ENCODE peak calls at places on chromosomes 13 and 19, in four cellular contexts. Z is tibial nerve, W is adrenal gland, O is fibroblast of lung. N is an unnamed sample.

GRCh38 chr13:41056996-41057711 is 4.2 kb upstream of the WBP4 start:
- DNase-seq in Z (no peak), W (no peak), O (no peak), N (no peak)

GRCh38 chr19:56974554-56975207 is 134.2 kb upstream of the PEG3 start:
- DNase-seq in Z (no peak), W (peak; percentile 69), O (no peak), N (no peak)

GRCh38 chr19:7552781-7553180 is 17.3 kb downstream of the PNPLA6 start:
- DNase-seq in Z (no peak), W (no peak), O (no peak), N (no peak)

GRCh38 chr19:4985551-4985991 is 16.7 kb downstream of the KDM4B start:
- DNase-seq in Z (no peak), W (no peak), O (no peak), N (peak; percentile 20)

GRCh38 chr13:71087432-71087831 is 779.6 kb downstream of the DACH1 start:
- DNase-seq in Z (no peak), W (no peak), O (no peak), N (no peak)

GRCh38 chr13:59494560-59494970 is 669.2 kb downstream of the DIAPH3 start:
- DNase-seq in Z (no peak), W (peak; percentile 29), O (peak; percentile 91), N (peak; percentile 41)

GRCh38 chr13:80226645-80227044 is 114.3 kb downstream of the SPRY2 start:
- DNase-seq in Z (no peak), W (no peak), O (no peak), N (no peak)

GRCh38 chr19:7533925-7534480 is 1.5 kb upstream of the PNPLA6 start:
- DNase-seq in Z (peak; percentile 74), W (peak; percentile 92), O (peak; percentile 91), N (peak; percentile 86)

GRCh38 chr19:10309423-10309822 is at the start of gene ZGLP1:
- DNase-seq in Z (no peak), W (no peak), O (no peak), N (no peak)

GRCh38 chr19:9008667-9009066 is 1.5 kb downstream of the MUC16 start:
- DNase-seq in Z (no peak), W (no peak), O (no peak), N (no peak)

GRCh38 chr13:52001120-52001731 is 10.0 kb downstream of the ATP7B start:
- DNase-seq in Z (no peak), W (no peak), O (peak; percentile 71), N (no peak)

GRCh38 chr13:28529836-28530235 is 34.9 kb upstream of the FLT1 start:
- DNase-seq in Z (no peak), W (no peak), O (no peak), N (no peak)

GRCh38 chr19:53183146-53183545 is 10.0 kb downstream of the ZNF665 start:
- DNase-seq in Z (no peak), W (no peak), O (peak; percentile 57), N (no peak)

GRCh38 chr19:19320362-19321142 is at the start of the genes MAU2 and SUGP1:
- DNase-seq in Z (peak; percentile 74), W (peak; percentile 88), O (peak; percentile 92), N (peak; percentile 85)

GRCh38 chr13:81577601-81578000 is 1236.7 kb upstream of the SPRY2 start:
- DNase-seq in Z (no peak), W (no peak), O (no peak), N (no peak)

GRCh38 chr19:47619763-47620162 is 10.8 kb downstream of the BICRA start:
- DNase-seq in Z (no peak), W (no peak), O (no peak), N (no peak)

GRCh38 chr13:84607614-84608013 is 725.3 kb upstream of the SLITRK1 start:
- DNase-seq in Z (no peak), W (peak; percentile 20), O (peak; percentile 76), N (peak; percentile 32)

GRCh38 chr19:17035842-17036424 is 9.3 kb upstream of the CPAMD8 start:
- DNase-seq in Z (no peak), W (peak; percentile 48), O (no peak), N (no peak)

GRCh38 chr13:25207291-25207690 is 35.2 kb upstream of the AMER2 start:
- DNase-seq in Z (no peak), W (no peak), O (no peak), N (no peak)

GRCh38 chr13:110517505-110518149 is 43.9 kb downstream of the RAB20 start:
- DNase-seq in Z (no peak), W (peak; percentile 29), O (no peak), N (no peak)

GRCh38 chr13:111211789-111212516 is 96.8 kb downstream of the ARHGEF7 start:
- DNase-seq in Z (no peak), W (no peak), O (no peak), N (no peak)

GRCh38 chr13:40178130-40178529 is 488.3 kb downstream of the FOXO1 start:
- DNase-seq in Z (no peak), W (no peak), O (no peak), N (no peak)

GRCh38 chr19:3383121-3383722 is 16.8 kb downstream of the NFIC start:
- DNase-seq in Z (no peak), W (peak; percentile 64), O (no peak), N (no peak)

GRCh38 chr13:33676045-33676699 is 141.8 kb upstream of the RFC3 start:
- DNase-seq in Z (no peak), W (peak; percentile 33), O (peak; percentile 6), N (no peak)

GRCh38 chr19:10871711-10872550 is 578 bp downstream of the CARM1 start:
- DNase-seq in Z (no peak), W (peak; percentile 69), O (no peak), N (peak; percentile 47)

GRCh38 chr13:111255228-111255790 is 65.1 kb upstream of the TEX29 start:
- DNase-seq in Z (no peak), W (peak; percentile 18), O (no peak), N (no peak)

GRCh38 chr13:97122381-97122996 is 99.6 kb upstream of the MBNL2 start:
- DNase-seq in Z (no peak), W (no peak), O (peak; percentile 66), N (no peak)

GRCh38 chr13:97124237-97124636 is 97.9 kb upstream of the MBNL2 start:
- DNase-seq in Z (no peak), W (no peak), O (no peak), N (no peak)

GRCh38 chr13:97119899-97120745 is 102.0 kb upstream of the MBNL2 start:
- DNase-seq in Z (no peak), W (no peak), O (no peak), N (no peak)

GRCh38 chr13:97121894-97122293 is 100.2 kb upstream of the MBNL2 start:
- DNase-seq in Z (no peak), W (no peak), O (no peak), N (no peak)

DNA sequence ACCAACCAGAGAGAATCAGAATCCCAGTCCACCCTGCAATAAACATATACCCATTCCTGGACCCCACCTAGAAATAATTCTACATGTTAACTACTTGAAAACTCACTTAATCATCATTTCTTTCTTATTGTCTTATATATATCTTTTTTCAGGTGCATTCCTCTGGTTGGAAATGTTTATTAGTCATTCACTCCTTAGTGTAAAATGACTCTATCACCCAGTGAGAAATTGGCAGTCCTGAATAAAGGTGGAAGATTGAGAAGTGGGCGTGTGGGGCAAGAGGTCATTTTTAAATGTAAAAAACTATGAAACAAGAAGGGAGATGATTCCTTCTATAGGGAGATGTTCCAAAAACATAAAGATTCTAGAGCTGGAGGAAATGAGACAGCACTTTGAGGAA is 101.2 kb upstream of the MBNL2 start:
- DNase-seq in Z (no peak), W (no peak), O (no peak), N (no peak)
- H3K4me1 ChIP-seq in Z (no peaks in the 10 kb centered on the region), W (peaks cover 51% of the 10 kb centered on the region), O (peaks cover 16% of the 10 kb centered on the region), N (peaks cover 24% of the 10 kb centered on the region)

GRCh38 chr19:1259206-1259872 is 9.8 kb upstream of the CIRBP start:
- DNase-seq in Z (peak; percentile 43), W (peak; percentile 78), O (peak; percentile 71), N (peak; percentile 50)

GRCh38 chr19:1261512-1261862 is 7.6 kb upstream of the CIRBP start:
- DNase-seq in Z (no peak), W (no peak), O (no peak), N (no peak)

GRCh38 chr19:1260749-1261511 is 8.2 kb upstream of the CIRBP start:
- DNase-seq in Z (peak; percentile 93), W (peak; percentile 97), O (peak; percentile 96), N (peak; percentile 96)

GRCh38 chr19:1258707-1259205 is 10.4 kb downstream of the MIDN start:
- DNase-seq in Z (no peak), W (no peak), O (no peak), N (no peak)

DNA sequence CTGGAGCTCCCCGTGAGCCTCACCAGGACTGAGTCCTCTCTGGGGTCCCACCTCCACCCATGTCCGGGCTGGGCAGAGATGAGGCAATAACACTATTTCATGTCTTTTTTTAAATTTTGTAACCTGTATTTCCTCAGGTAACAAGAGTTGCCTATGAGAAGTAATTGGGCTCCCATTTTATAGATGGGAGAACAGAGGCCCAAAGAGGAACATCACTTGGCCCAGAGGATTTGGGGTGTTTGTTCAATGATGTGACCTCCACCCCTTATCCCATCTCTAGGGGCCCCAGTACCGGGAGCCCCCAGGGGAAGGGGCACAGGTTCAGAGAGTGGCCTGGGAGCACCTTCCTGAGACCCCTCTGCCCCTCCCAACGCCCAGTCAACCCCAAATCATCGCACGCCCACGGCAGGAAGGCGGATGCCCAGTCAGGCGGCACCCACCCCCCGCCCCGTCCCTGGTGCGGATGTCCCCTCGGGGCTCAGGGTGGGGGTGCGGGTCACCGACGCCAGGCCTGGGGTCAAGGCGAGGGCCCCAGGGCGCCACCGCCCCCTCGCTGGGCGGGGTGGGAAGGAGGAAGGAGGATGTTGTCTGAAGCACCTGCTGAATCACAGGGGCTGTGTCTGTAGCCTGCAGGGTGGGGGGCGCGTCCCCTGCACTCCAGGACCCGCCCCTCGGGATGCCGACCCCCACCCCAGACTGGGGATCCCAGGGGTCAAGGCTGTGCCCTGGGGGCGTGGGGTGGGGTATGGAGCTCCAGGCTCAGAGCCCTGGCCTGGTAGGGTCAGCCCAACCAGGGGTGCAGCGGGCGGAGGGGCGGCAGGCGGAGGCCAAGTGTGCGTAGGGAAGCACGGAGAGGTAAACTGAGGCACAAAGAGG is 9.0 kb upstream of the CIRBP start:
- DNase-seq in Z (no peak), W (no peak), O (no peak), N (no peak)
- H3K4me1 ChIP-seq in Z (no peaks in the 10 kb centered on the region), W (peaks cover 61% of the 10 kb centered on the region), O (peaks cover 55% of the 10 kb centered on the region), N (peaks cover 32% of the 10 kb centered on the region)

DNA sequence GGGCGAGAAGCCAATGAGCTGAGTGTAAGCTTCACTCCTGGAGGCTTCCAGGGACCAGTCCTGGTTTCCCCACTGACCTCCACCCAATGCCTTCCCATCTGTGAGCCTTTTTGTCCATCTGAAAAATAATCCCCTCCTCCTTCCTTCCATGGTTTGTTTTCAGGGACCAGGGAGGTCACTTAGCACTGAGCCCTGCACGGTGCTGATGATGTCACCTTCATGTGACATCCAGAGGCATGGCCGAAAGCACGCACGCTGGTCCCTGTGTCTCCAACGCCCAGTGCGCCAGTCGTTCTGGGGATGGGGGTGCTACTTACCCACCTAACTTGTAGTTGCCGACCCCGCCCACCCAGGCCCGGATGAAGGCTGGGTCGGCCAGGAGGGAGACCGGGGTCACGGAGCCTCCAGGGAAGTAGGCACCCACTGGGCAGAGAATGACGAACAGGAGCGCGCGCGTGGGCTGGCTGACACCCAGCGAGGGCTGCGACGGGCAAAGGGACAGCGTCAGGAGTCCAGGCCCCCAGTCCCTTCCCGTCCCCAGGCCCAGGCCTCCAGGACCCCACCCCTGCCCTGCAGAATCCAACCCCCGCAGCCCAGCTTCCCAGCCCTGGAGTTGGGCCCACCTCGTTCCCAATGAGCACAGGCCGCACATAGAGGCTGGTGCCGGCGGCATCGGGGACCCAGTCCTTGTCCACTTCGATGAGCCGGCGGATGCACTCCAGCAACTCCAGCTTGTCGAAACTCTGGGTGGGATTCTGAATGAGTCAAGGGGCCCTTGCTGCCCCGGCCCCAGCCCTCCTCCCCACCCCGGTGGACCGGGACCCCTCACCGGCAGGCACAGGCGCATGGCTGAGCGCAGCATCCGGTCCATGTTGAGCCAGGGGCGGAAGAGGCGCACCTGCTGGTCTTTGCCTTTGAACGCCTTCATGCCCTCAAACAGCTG is 11.2 kb downstream of the BCAT2 start:
- DNase-seq in Z (no peak), W (no peak), O (no peak), N (no peak)
- H3K4me1 ChIP-seq in Z (no peaks in the 10 kb centered on the region), W (peaks cover 11% of the 10 kb centered on the region), O (peaks cover 3% of the 10 kb centered on the region), N (peaks cover 4% of the 10 kb centered on the region)

GRCh38 chr13:48487968-48488367 is 44.9 kb downstream of the RCBTB2 start:
- DNase-seq in Z (no peak), W (no peak), O (no peak), N (no peak)
- H3K4me1 ChIP-seq in Z (no peaks in the 10 kb centered on the region), W (peaks cover 19% of the 10 kb centered on the region), O (no peaks in the 10 kb centered on the region), N (no peaks in the 10 kb centered on the region)